ENCODE peak calls at places on chromosomes 2 and 18, in eight cellular contexts. One of them, this sample, is unnamed.

GRCh38 chr2:33526132-33526531 is 49.7 kb downstream of the RASGRP3 start:
- DNase-seq in prostate gland: no peak
- DNase-seq in K562: no peak
- DNase-seq in transverse colon: no peak
- DNase-seq in HCT116: no peak
- DNase-seq in breast epithelium: no peak
- DNase-seq in upper lobe of left lung: no peak
- DNase-seq in sigmoid colon: no peak
- DNase-seq in this sample: peak; percentile 70

GRCh38 chr2:241298554-241299165 is 16.8 kb downstream of the HDLBP start:
- DNase-seq in prostate gland: no peak
- DNase-seq in K562: no peak
- DNase-seq in transverse colon: no peak
- DNase-seq in HCT116: no peak
- DNase-seq in breast epithelium: no peak
- DNase-seq in upper lobe of left lung: no peak
- DNase-seq in sigmoid colon: no peak
- DNase-seq in this sample: no peak

GRCh38 chr18:55546873-55547704 is 40.9 kb downstream of the TCF4 start:
- DNase-seq in prostate gland: no peak
- DNase-seq in K562: peak; percentile 12
- DNase-seq in transverse colon: no peak
- DNase-seq in HCT116: no peak
- DNase-seq in breast epithelium: no peak
- DNase-seq in upper lobe of left lung: no peak
- DNase-seq in sigmoid colon: peak; percentile 64
- DNase-seq in this sample: no peak

GRCh38 chr18:49976810-49977209 is 163.5 kb upstream of the ACAA2 start:
- DNase-seq in prostate gland: no peak
- DNase-seq in K562: no peak
- DNase-seq in transverse colon: no peak
- DNase-seq in HCT116: no peak
- DNase-seq in breast epithelium: no peak
- DNase-seq in upper lobe of left lung: peak; percentile 23
- DNase-seq in sigmoid colon: no peak
- DNase-seq in this sample: no peak

GRCh38 chr2:188975497-188976102 is 1.4 kb downstream of the COL3A1 start:
- DNase-seq in prostate gland: no peak
- DNase-seq in K562: peak; percentile 1
- DNase-seq in transverse colon: peak; percentile 21
- DNase-seq in HCT116: no peak
- DNase-seq in breast epithelium: no peak
- DNase-seq in upper lobe of left lung: no peak
- DNase-seq in sigmoid colon: peak; percentile 86
- DNase-seq in this sample: no peak

GRCh38 chr18:70491734-70492348 is 203.0 kb downstream of the SOCS6 start:
- DNase-seq in prostate gland: no peak
- DNase-seq in K562: peak; percentile 57
- DNase-seq in transverse colon: peak; percentile 72
- DNase-seq in HCT116: peak; percentile 68
- DNase-seq in breast epithelium: no peak
- DNase-seq in upper lobe of left lung: peak; percentile 54
- DNase-seq in sigmoid colon: no peak
- DNase-seq in this sample: peak; percentile 70

GRCh38 chr18:10482363-10482984 is 28.0 kb downstream of the APCDD1 start:
- DNase-seq in prostate gland: no peak
- DNase-seq in K562: no peak
- DNase-seq in transverse colon: no peak
- DNase-seq in HCT116: no peak
- DNase-seq in breast epithelium: no peak
- DNase-seq in upper lobe of left lung: no peak
- DNase-seq in sigmoid colon: no peak
- DNase-seq in this sample: no peak

GRCh38 chr2:162014751-162015150 is 59.3 kb downstream of the DPP4 start:
- DNase-seq in prostate gland: no peak
- DNase-seq in K562: no peak
- DNase-seq in transverse colon: no peak
- DNase-seq in HCT116: no peak
- DNase-seq in breast epithelium: no peak
- DNase-seq in upper lobe of left lung: no peak
- DNase-seq in sigmoid colon: no peak
- DNase-seq in this sample: no peak

GRCh38 chr2:121955313-121956211 is 200.1 kb downstream of the TSN start:
- DNase-seq in prostate gland: no peak
- DNase-seq in K562: no peak
- DNase-seq in transverse colon: no peak
- DNase-seq in HCT116: no peak
- DNase-seq in breast epithelium: no peak
- DNase-seq in upper lobe of left lung: no peak
- DNase-seq in sigmoid colon: no peak
- DNase-seq in this sample: no peak

GRCh38 chr18:79988925-79989361 is 580 bp upstream of the TXNL4A start:
- DNase-seq in prostate gland: peak; percentile 31
- DNase-seq in K562: peak; percentile 25
- DNase-seq in transverse colon: peak; percentile 42
- DNase-seq in HCT116: no peak
- DNase-seq in breast epithelium: peak; percentile 57
- DNase-seq in upper lobe of left lung: peak; percentile 35
- DNase-seq in sigmoid colon: peak; percentile 77
- DNase-seq in this sample: no peak

GRCh38 chr2:197453914-197454398 is 604 bp downstream of the COQ10B start:
- DNase-seq in prostate gland: peak; percentile 63
- DNase-seq in K562: peak; percentile 82
- DNase-seq in transverse colon: peak; percentile 77
- DNase-seq in HCT116: peak; percentile 80
- DNase-seq in breast epithelium: no peak
- DNase-seq in upper lobe of left lung: peak; percentile 82
- DNase-seq in sigmoid colon: peak; percentile 93
- DNase-seq in this sample: peak; percentile 58

GRCh38 chr2:25400576-25401241 is 59.0 kb upstream of the DNMT3A start:
- DNase-seq in prostate gland: no peak
- DNase-seq in K562: no peak
- DNase-seq in transverse colon: no peak
- DNase-seq in HCT116: no peak
- DNase-seq in breast epithelium: no peak
- DNase-seq in upper lobe of left lung: no peak
- DNase-seq in sigmoid colon: no peak
- DNase-seq in this sample: no peak

GRCh38 chr2:239157766-239158165 is 243.1 kb downstream of the HDAC4 start:
- DNase-seq in prostate gland: peak; percentile 61
- DNase-seq in K562: peak; percentile 41
- DNase-seq in transverse colon: peak; percentile 76
- DNase-seq in HCT116: peak; percentile 8
- DNase-seq in breast epithelium: no peak
- DNase-seq in upper lobe of left lung: peak; percentile 57
- DNase-seq in sigmoid colon: peak; percentile 71
- DNase-seq in this sample: no peak

GRCh38 chr18:23529597-23529996 is 26.3 kb downstream of the RMC1 start:
- DNase-seq in prostate gland: no peak
- DNase-seq in K562: peak; percentile 72
- DNase-seq in transverse colon: no peak
- DNase-seq in HCT116: peak; percentile 81
- DNase-seq in breast epithelium: no peak
- DNase-seq in upper lobe of left lung: no peak
- DNase-seq in sigmoid colon: no peak
- DNase-seq in this sample: peak; percentile 90

GRCh38 chr2:234218261-234219180 is 168.0 kb downstream of the SPP2 start:
- DNase-seq in prostate gland: no peak
- DNase-seq in K562: no peak
- DNase-seq in transverse colon: peak; percentile 18
- DNase-seq in HCT116: no peak
- DNase-seq in breast epithelium: no peak
- DNase-seq in upper lobe of left lung: no peak
- DNase-seq in sigmoid colon: no peak
- DNase-seq in this sample: no peak
- H3K27ac ChIP-seq in prostate gland: no peak overlapping the region
- H3K27ac ChIP-seq in K562: no peak overlapping the region
- H3K27ac ChIP-seq in transverse colon: no peak overlapping the region
- H3K27ac ChIP-seq in HCT116: no peak overlapping the region
- H3K27ac ChIP-seq in breast epithelium: no peak overlapping the region
- H3K27ac ChIP-seq in upper lobe of left lung: no peak overlapping the region
- H3K27ac ChIP-seq in sigmoid colon: no peak overlapping the region
- H3K27ac ChIP-seq in this sample: no peak overlapping the region

GRCh38 chr2:10146366-10147005 is 23.9 kb downstream of the RRM2 start:
- DNase-seq in prostate gland: no peak
- DNase-seq in K562: no peak
- DNase-seq in transverse colon: no peak
- DNase-seq in HCT116: no peak
- DNase-seq in breast epithelium: no peak
- DNase-seq in upper lobe of left lung: no peak
- DNase-seq in sigmoid colon: no peak
- DNase-seq in this sample: no peak

GRCh38 chr2:10148268-10148667 is 25.7 kb downstream of the RRM2 start:
- DNase-seq in prostate gland: no peak
- DNase-seq in K562: no peak
- DNase-seq in transverse colon: no peak
- DNase-seq in HCT116: no peak
- DNase-seq in breast epithelium: no peak
- DNase-seq in upper lobe of left lung: no peak
- DNase-seq in sigmoid colon: no peak
- DNase-seq in this sample: no peak

GRCh38 chr2:10150436-10150835 is 27.9 kb downstream of the RRM2 start:
- DNase-seq in prostate gland: no peak
- DNase-seq in K562: no peak
- DNase-seq in transverse colon: no peak
- DNase-seq in HCT116: no peak
- DNase-seq in breast epithelium: no peak
- DNase-seq in upper lobe of left lung: no peak
- DNase-seq in sigmoid colon: no peak
- DNase-seq in this sample: no peak

GRCh38 chr2:10149684-10150083 is 27.1 kb downstream of the RRM2 start:
- DNase-seq in prostate gland: no peak
- DNase-seq in K562: no peak
- DNase-seq in transverse colon: no peak
- DNase-seq in HCT116: no peak
- DNase-seq in breast epithelium: no peak
- DNase-seq in upper lobe of left lung: no peak
- DNase-seq in sigmoid colon: no peak
- DNase-seq in this sample: no peak

DNA sequence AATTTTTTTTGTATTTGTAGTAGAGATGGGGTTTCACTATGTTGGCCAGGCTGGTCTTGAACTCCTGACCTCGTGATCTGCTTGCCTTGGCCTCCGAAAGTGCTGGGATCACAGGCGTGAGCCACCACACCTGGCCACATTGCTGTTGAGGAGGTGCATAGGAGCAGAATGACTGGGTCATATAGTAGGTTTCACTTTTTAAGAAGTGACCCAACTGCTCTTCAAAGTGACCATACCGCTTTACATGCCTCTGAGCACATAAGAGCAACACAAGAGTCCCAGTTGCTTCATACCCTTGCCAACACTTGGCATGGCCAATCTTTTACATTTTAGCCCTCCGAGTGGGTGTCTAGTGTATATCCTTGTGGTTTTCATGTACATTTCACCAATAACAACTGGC is 28.9 kb downstream of the RRM2 start:
- DNase-seq in prostate gland: no peak
- DNase-seq in K562: no peak
- DNase-seq in transverse colon: no peak
- DNase-seq in HCT116: no peak
- DNase-seq in breast epithelium: no peak
- DNase-seq in upper lobe of left lung: peak; percentile 24
- DNase-seq in sigmoid colon: peak; percentile 30
- DNase-seq in this sample: no peak
- TF ChIP-seq POLR2AphosphoS5 in prostate gland: no peak
- TF ChIP-seq POLR2AphosphoS5 in K562: no peak
- TF ChIP-seq POLR2AphosphoS5 in transverse colon: no peak
- TF ChIP-seq POLR2AphosphoS5 in HCT116: no peak
- TF ChIP-seq POLR2AphosphoS5 in breast epithelium: no peak
- TF ChIP-seq POLR2AphosphoS5 in upper lobe of left lung: no peak
- TF ChIP-seq POLR2AphosphoS5 in sigmoid colon: no peak
- TF ChIP-seq POLR2AphosphoS5 in this sample: no peak

GRCh38 chr2:150627526-150627925 is 140.1 kb upstream of the RND3 start:
- DNase-seq in prostate gland: no peak
- DNase-seq in K562: no peak
- DNase-seq in transverse colon: no peak
- DNase-seq in HCT116: no peak
- DNase-seq in breast epithelium: no peak
- DNase-seq in upper lobe of left lung: no peak
- DNase-seq in sigmoid colon: no peak
- DNase-seq in this sample: no peak

GRCh38 chr2:150631236-150631603 is 143.8 kb upstream of the RND3 start:
- DNase-seq in prostate gland: no peak
- DNase-seq in K562: no peak
- DNase-seq in transverse colon: no peak
- DNase-seq in HCT116: no peak
- DNase-seq in breast epithelium: no peak
- DNase-seq in upper lobe of left lung: no peak
- DNase-seq in sigmoid colon: no peak
- DNase-seq in this sample: no peak

GRCh38 chr2:150626934-150627336 is 139.5 kb upstream of the RND3 start:
- DNase-seq in prostate gland: no peak
- DNase-seq in K562: no peak
- DNase-seq in transverse colon: no peak
- DNase-seq in HCT116: no peak
- DNase-seq in breast epithelium: no peak
- DNase-seq in upper lobe of left lung: no peak
- DNase-seq in sigmoid colon: no peak
- DNase-seq in this sample: no peak

GRCh38 chr2:150625741-150626140 is 138.3 kb upstream of the RND3 start:
- DNase-seq in prostate gland: no peak
- DNase-seq in K562: no peak
- DNase-seq in transverse colon: no peak
- DNase-seq in HCT116: no peak
- DNase-seq in breast epithelium: no peak
- DNase-seq in upper lobe of left lung: no peak
- DNase-seq in sigmoid colon: no peak
- DNase-seq in this sample: no peak

DNA sequence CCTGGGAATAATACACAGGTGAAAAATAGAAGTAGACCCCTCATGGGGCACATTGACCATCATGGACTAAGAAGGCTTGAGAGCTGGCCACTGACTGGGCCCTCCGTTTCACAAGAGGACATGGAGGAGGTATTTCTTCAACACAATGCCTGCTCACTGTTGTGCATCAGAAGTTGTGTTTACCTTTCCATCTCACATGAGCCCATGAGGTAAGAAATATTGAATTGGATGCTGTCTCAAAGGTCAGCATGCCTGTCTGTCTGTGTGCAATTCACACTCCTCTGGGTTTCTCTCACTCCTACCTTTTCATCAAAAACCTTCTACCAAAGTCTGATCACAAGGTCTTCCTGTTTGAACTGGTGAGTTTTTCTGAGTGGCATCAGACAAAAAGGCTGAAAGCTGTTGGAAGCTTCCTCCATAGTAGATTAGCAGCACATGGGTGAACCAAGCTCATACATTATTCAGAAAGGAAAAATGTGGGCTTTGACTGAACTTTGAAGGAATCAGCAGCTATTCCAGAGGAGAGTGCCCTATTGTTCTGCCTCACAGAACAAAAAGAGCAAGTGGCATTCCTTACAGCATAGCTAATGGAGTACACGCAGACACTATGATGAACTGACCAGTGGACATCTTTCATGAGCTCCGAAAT is 143.2 kb upstream of the RND3 start:
- DNase-seq in prostate gland: no peak
- DNase-seq in K562: no peak
- DNase-seq in transverse colon: no peak
- DNase-seq in HCT116: no peak
- DNase-seq in breast epithelium: no peak
- DNase-seq in upper lobe of left lung: no peak
- DNase-seq in sigmoid colon: no peak
- DNase-seq in this sample: no peak
- H3K27ac ChIP-seq in prostate gland: no peak overlapping the region
- H3K27ac ChIP-seq in K562: no peak overlapping the region
- H3K27ac ChIP-seq in transverse colon: no peak overlapping the region
- H3K27ac ChIP-seq in HCT116: no peak overlapping the region
- H3K27ac ChIP-seq in breast epithelium: peak overlapping the region; percentile 19
- H3K27ac ChIP-seq in upper lobe of left lung: no peak overlapping the region
- H3K27ac ChIP-seq in sigmoid colon: peak overlapping the region; percentile 7
- H3K27ac ChIP-seq in this sample: no peak overlapping the region

GRCh38 chr2:22879009-22879863 is 505.7 kb upstream of the KLHL29 start:
- DNase-seq in prostate gland: no peak
- DNase-seq in K562: no peak
- DNase-seq in transverse colon: no peak
- DNase-seq in HCT116: no peak
- DNase-seq in breast epithelium: no peak
- DNase-seq in upper lobe of left lung: no peak
- DNase-seq in sigmoid colon: no peak
- DNase-seq in this sample: no peak
- TF ChIP-seq POLR2AphosphoS5 in prostate gland: no peak
- TF ChIP-seq POLR2AphosphoS5 in K562: no peak
- TF ChIP-seq POLR2AphosphoS5 in transverse colon: no peak
- TF ChIP-seq POLR2AphosphoS5 in HCT116: no peak
- TF ChIP-seq POLR2AphosphoS5 in breast epithelium: no peak
- TF ChIP-seq POLR2AphosphoS5 in upper lobe of left lung: no peak
- TF ChIP-seq POLR2AphosphoS5 in sigmoid colon: no peak
- TF ChIP-seq POLR2AphosphoS5 in this sample: no peak